ENCODE peak calls at places on chromosomes 1 and 21, in seven cellular contexts. One of them, this sample, is unnamed.

GRCh38 chr1:158019177-158019868 is 25.9 kb downstream of the KIRREL1 start:
- DNase-seq in fibroblast of mammary gland: peak
- DNase-seq in heart right ventricle: no peak
- DNase-seq in AG09319: peak
- DNase-seq in endothelial cell: peak
- DNase-seq in BJ: peak
- DNase-seq in uterus: peak
- DNase-seq in this sample: no peak

GRCh38 chr1:205800973-205801703 is 11.9 kb downstream of the SLC41A1 start:
- DNase-seq in fibroblast of mammary gland: no peak
- DNase-seq in uterus: no peak
- DNase-seq in AG09319: no peak
- DNase-seq in BJ: no peak
- DNase-seq in heart right ventricle: no peak
- DNase-seq in endothelial cell: no peak
- DNase-seq in this sample: no peak

GRCh38 chr21:18030248-18030647 is 211.1 kb upstream of the C21orf91 start:
- DNase-seq in AG09319: no peak
- DNase-seq in BJ: no peak
- DNase-seq in heart right ventricle: no peak
- DNase-seq in uterus: no peak
- DNase-seq in fibroblast of mammary gland: no peak
- DNase-seq in endothelial cell: no peak
- DNase-seq in this sample: no peak

GRCh38 chr1:151399890-151400235 is 490 bp downstream of the PSMB4 start:
- DNase-seq in endothelial cell: peak
- DNase-seq in BJ: no peak
- DNase-seq in fibroblast of mammary gland: peak
- DNase-seq in heart right ventricle: no peak
- DNase-seq in uterus: no peak
- DNase-seq in AG09319: no peak
- DNase-seq in this sample: no peak

GRCh38 chr1:1842360-1843146 is 48.3 kb downstream of the GNB1 start:
- DNase-seq in heart right ventricle: no peak
- DNase-seq in uterus: no peak
- DNase-seq in endothelial cell: no peak
- DNase-seq in BJ: no peak
- DNase-seq in AG09319: no peak
- DNase-seq in fibroblast of mammary gland: no peak
- DNase-seq in this sample: no peak

GRCh38 chr21:34004984-34005383 is 68.4 kb upstream of the MRPS6 start:
- DNase-seq in AG09319: no peak
- DNase-seq in endothelial cell: no peak
- DNase-seq in uterus: peak
- DNase-seq in BJ: no peak
- DNase-seq in fibroblast of mammary gland: peak
- DNase-seq in heart right ventricle: peak
- DNase-seq in this sample: no peak

GRCh38 chr1:53585116-53585515 is 125.9 kb downstream of the DMRTB1 start:
- DNase-seq in endothelial cell: no peak
- DNase-seq in fibroblast of mammary gland: peak
- DNase-seq in AG09319: no peak
- DNase-seq in BJ: no peak
- DNase-seq in heart right ventricle: no peak
- DNase-seq in uterus: peak
- DNase-seq in this sample: no peak

GRCh38 chr1:20242890-20243479 is 47.7 kb upstream of the VWA5B1 start:
- DNase-seq in heart right ventricle: no peak
- DNase-seq in AG09319: no peak
- DNase-seq in fibroblast of mammary gland: no peak
- DNase-seq in endothelial cell: no peak
- DNase-seq in BJ: no peak
- DNase-seq in uterus: no peak
- DNase-seq in this sample: no peak

GRCh38 chr1:31580513-31580870 is 4.2 kb downstream of the TINAGL1 start:
- DNase-seq in heart right ventricle: no peak
- DNase-seq in uterus: peak
- DNase-seq in AG09319: no peak
- DNase-seq in fibroblast of mammary gland: no peak
- DNase-seq in BJ: no peak
- DNase-seq in endothelial cell: no peak
- DNase-seq in this sample: no peak

GRCh38 chr21:45001134-45002095 is 61.6 kb downstream of the SLX9 start:
- DNase-seq in fibroblast of mammary gland: peak
- DNase-seq in heart right ventricle: peak
- DNase-seq in AG09319: peak
- DNase-seq in endothelial cell: no peak
- DNase-seq in uterus: peak
- DNase-seq in BJ: no peak
- DNase-seq in this sample: no peak

GRCh38 chr1:219778793-219779369 is 149.5 kb downstream of the SLC30A10 start:
- DNase-seq in heart right ventricle: no peak
- DNase-seq in BJ: no peak
- DNase-seq in uterus: no peak
- DNase-seq in endothelial cell: no peak
- DNase-seq in AG09319: no peak
- DNase-seq in fibroblast of mammary gland: no peak
- DNase-seq in this sample: no peak

GRCh38 chr1:2375246-2375922 is 16.0 kb downstream of the MORN1 start:
- DNase-seq in AG09319: no peak
- DNase-seq in endothelial cell: no peak
- DNase-seq in fibroblast of mammary gland: no peak
- DNase-seq in heart right ventricle: no peak
- DNase-seq in BJ: no peak
- DNase-seq in uterus: no peak
- DNase-seq in this sample: no peak

GRCh38 chr1:209839875-209840491 is 12.2 kb downstream of the UTP25 start:
- DNase-seq in uterus: no peak
- DNase-seq in AG09319: peak
- DNase-seq in heart right ventricle: no peak
- DNase-seq in endothelial cell: no peak
- DNase-seq in fibroblast of mammary gland: peak
- DNase-seq in BJ: peak
- DNase-seq in this sample: no peak

GRCh38 chr1:3312894-3313578 is 141.4 kb upstream of the ARHGEF16 start:
- DNase-seq in heart right ventricle: peak
- DNase-seq in endothelial cell: no peak
- DNase-seq in uterus: peak
- DNase-seq in BJ: peak
- DNase-seq in AG09319: peak
- DNase-seq in fibroblast of mammary gland: peak
- DNase-seq in this sample: peak

GRCh38 chr1:221919743-221920142 is 177.9 kb upstream of the DUSP10 start:
- DNase-seq in heart right ventricle: no peak
- DNase-seq in endothelial cell: no peak
- DNase-seq in uterus: no peak
- DNase-seq in BJ: no peak
- DNase-seq in AG09319: no peak
- DNase-seq in fibroblast of mammary gland: no peak
- DNase-seq in this sample: no peak

GRCh38 chr1:221286399-221286798 is 407.2 kb downstream of the HLX start:
- DNase-seq in AG09319: no peak
- DNase-seq in uterus: no peak
- DNase-seq in BJ: no peak
- DNase-seq in fibroblast of mammary gland: no peak
- DNase-seq in endothelial cell: no peak
- DNase-seq in heart right ventricle: no peak
- DNase-seq in this sample: no peak

GRCh38 chr1:204503122-204503912 is 8.7 kb upstream of the PIK3C2B start:
- DNase-seq in AG09319: no peak
- DNase-seq in fibroblast of mammary gland: peak
- DNase-seq in BJ: no peak
- DNase-seq in heart right ventricle: no peak
- DNase-seq in uterus: no peak
- DNase-seq in endothelial cell: peak
- DNase-seq in this sample: peak

GRCh38 chr1:33298623-33299277 is 22.1 kb downstream of the A3GALT2 start:
- DNase-seq in AG09319: peak
- DNase-seq in endothelial cell: peak
- DNase-seq in uterus: peak
- DNase-seq in heart right ventricle: peak
- DNase-seq in fibroblast of mammary gland: peak
- DNase-seq in BJ: no peak
- DNase-seq in this sample: peak
- TF ChIP-seq CTCF in AG09319: peak
- TF ChIP-seq CTCF in endothelial cell: peak
- TF ChIP-seq CTCF in uterus: peak
- TF ChIP-seq CTCF in heart right ventricle: peak
- TF ChIP-seq CTCF in fibroblast of mammary gland: peak
- TF ChIP-seq CTCF in BJ: peak
- TF ChIP-seq CTCF in this sample: peak

DNA sequence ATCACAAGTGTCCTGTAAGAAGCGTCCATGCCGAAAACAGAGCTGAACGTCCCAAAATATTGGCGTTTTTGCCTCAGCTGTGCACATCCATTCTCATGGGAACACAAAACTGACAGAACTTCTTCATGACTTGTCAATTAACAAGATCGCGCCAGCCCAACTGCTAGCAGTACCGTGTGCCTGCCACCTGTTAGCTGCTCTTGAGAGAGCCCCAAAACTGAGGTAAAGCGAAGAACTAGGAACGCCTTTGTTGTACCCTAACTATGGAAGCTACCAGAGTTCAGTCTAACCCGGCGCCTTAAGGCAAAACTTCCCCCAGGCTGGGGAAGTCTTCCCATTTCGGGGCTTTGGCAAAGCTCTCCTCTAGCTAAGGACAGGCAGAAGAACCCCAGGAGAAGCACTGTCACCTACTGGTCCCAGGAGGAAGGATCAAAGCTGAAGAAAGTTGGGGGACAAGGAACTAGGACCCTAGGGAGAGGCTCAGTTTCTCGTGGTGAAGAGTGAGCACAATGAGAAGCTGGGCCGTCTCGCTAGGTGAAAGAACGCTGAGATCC is 719 bp downstream of the EYA3 start:
- DNase-seq in fibroblast of mammary gland: peak
- DNase-seq in endothelial cell: peak
- DNase-seq in AG09319: no peak
- DNase-seq in heart right ventricle: no peak
- DNase-seq in BJ: no peak
- DNase-seq in uterus: no peak
- DNase-seq in this sample: no peak
- TF ChIP-seq CTCF in fibroblast of mammary gland: no peak
- TF ChIP-seq CTCF in endothelial cell: no peak
- TF ChIP-seq CTCF in AG09319: peak
- TF ChIP-seq CTCF in heart right ventricle: no peak
- TF ChIP-seq CTCF in BJ: peak
- TF ChIP-seq CTCF in uterus: no peak
- TF ChIP-seq CTCF in this sample: no peak

GRCh38 chr1:203057831-203058673 is 27.8 kb downstream of the MYOG start:
- DNase-seq in uterus: no peak
- DNase-seq in endothelial cell: no peak
- DNase-seq in AG09319: peak
- DNase-seq in heart right ventricle: no peak
- DNase-seq in BJ: peak
- DNase-seq in fibroblast of mammary gland: peak
- DNase-seq in this sample: no peak

GRCh38 chr1:203058674-203058931 is 27.2 kb downstream of the MYOG start:
- DNase-seq in AG09319: no peak
- DNase-seq in BJ: no peak
- DNase-seq in uterus: no peak
- DNase-seq in heart right ventricle: no peak
- DNase-seq in fibroblast of mammary gland: no peak
- DNase-seq in endothelial cell: no peak
- DNase-seq in this sample: no peak

GRCh38 chr1:203055166-203055799 is 29.0 kb downstream of the PPFIA4 start:
- DNase-seq in BJ: no peak
- DNase-seq in AG09319: no peak
- DNase-seq in heart right ventricle: no peak
- DNase-seq in uterus: no peak
- DNase-seq in fibroblast of mammary gland: no peak
- DNase-seq in endothelial cell: no peak
- DNase-seq in this sample: peak

GRCh38 chr1:203055983-203056382 is 29.7 kb downstream of the PPFIA4 start:
- DNase-seq in AG09319: no peak
- DNase-seq in heart right ventricle: no peak
- DNase-seq in fibroblast of mammary gland: no peak
- DNase-seq in BJ: no peak
- DNase-seq in uterus: no peak
- DNase-seq in endothelial cell: no peak
- DNase-seq in this sample: no peak

GRCh38 chr1:203056516-203056915 is 29.3 kb downstream of the MYOG start:
- DNase-seq in BJ: no peak
- DNase-seq in fibroblast of mammary gland: no peak
- DNase-seq in AG09319: no peak
- DNase-seq in heart right ventricle: no peak
- DNase-seq in endothelial cell: no peak
- DNase-seq in uterus: no peak
- DNase-seq in this sample: no peak
- TF ChIP-seq CTCF in BJ: no peak
- TF ChIP-seq CTCF in fibroblast of mammary gland: peak
- TF ChIP-seq CTCF in AG09319: no peak
- TF ChIP-seq CTCF in heart right ventricle: no peak
- TF ChIP-seq CTCF in endothelial cell: peak
- TF ChIP-seq CTCF in uterus: no peak
- TF ChIP-seq CTCF in this sample: no peak

GRCh38 chr1:156097499-156098178 is 15.4 kb upstream of the MEX3A start:
- DNase-seq in heart right ventricle: no peak
- DNase-seq in uterus: no peak
- DNase-seq in fibroblast of mammary gland: no peak
- DNase-seq in AG09319: no peak
- DNase-seq in endothelial cell: no peak
- DNase-seq in BJ: no peak
- DNase-seq in this sample: no peak

GRCh38 chr1:156099282-156099681 is 15.2 kb upstream of the LMNA start:
- DNase-seq in endothelial cell: no peak
- DNase-seq in BJ: no peak
- DNase-seq in uterus: no peak
- DNase-seq in AG09319: no peak
- DNase-seq in fibroblast of mammary gland: no peak
- DNase-seq in heart right ventricle: no peak
- DNase-seq in this sample: no peak

GRCh38 chr1:156096640-156097391 is 14.6 kb upstream of the MEX3A start:
- DNase-seq in uterus: peak
- DNase-seq in AG09319: no peak
- DNase-seq in endothelial cell: peak
- DNase-seq in heart right ventricle: peak
- DNase-seq in BJ: no peak
- DNase-seq in fibroblast of mammary gland: peak
- DNase-seq in this sample: peak

GRCh38 chr1:156098782-156099181 is 15.7 kb upstream of the LMNA start:
- DNase-seq in endothelial cell: no peak
- DNase-seq in AG09319: no peak
- DNase-seq in heart right ventricle: no peak
- DNase-seq in uterus: no peak
- DNase-seq in fibroblast of mammary gland: no peak
- DNase-seq in BJ: no peak
- DNase-seq in this sample: no peak

DNA sequence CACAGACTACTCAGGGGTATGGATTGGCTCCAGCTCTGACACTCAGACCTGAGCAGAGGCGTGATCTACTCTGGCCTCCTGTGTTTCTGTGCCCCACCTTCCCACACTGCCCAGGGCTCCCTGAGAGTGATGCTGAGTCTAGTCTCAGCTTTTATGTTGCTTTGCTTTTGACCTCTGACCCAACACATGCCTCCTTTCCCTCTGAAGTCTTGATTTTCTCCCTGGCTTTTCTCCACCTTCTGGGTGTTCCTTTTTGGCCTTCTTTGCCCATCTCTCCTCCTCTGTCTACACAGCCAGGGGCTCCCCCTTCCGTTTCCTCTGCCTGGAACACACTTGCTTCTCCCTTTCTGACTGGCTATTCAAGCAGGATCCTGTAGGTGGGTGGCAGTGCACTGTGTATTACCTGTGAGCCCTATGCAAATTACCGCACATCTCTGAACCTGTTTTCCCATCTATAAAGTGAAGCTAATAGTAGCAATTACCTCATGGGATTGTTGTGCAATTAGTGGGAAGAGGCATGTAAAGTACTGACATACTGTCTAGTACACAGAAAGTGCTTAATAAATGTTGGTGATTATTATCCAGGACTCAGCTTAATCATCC is 13.7 kb upstream of the MEX3A start:
- DNase-seq in BJ: no peak
- DNase-seq in uterus: no peak
- DNase-seq in AG09319: no peak
- DNase-seq in heart right ventricle: no peak
- DNase-seq in fibroblast of mammary gland: peak
- DNase-seq in endothelial cell: no peak
- DNase-seq in this sample: no peak
- TF ChIP-seq CTCF in BJ: no peak
- TF ChIP-seq CTCF in uterus: no peak
- TF ChIP-seq CTCF in AG09319: no peak
- TF ChIP-seq CTCF in heart right ventricle: no peak
- TF ChIP-seq CTCF in fibroblast of mammary gland: no peak
- TF ChIP-seq CTCF in endothelial cell: no peak
- TF ChIP-seq CTCF in this sample: no peak

This sample was measured in neural crest cell.